ENCODE peak calls at places on chromosomes 7 and 10, in six cellular contexts. One of them, this sample, is unnamed.

GRCh38 chr10:126420571-126421275 is 32.4 kb upstream of the ADAM12 start:
- DNase-seq in H9: no peak
- DNase-seq in trophoblast cell: peak; percentile 74
- DNase-seq in H1: no peak
- DNase-seq in mesenchymal stem cell: no peak
- DNase-seq in IMR-90: no peak
- DNase-seq in this sample: no peak

GRCh38 chr7:31370610-31371009 is 30.1 kb upstream of the NEUROD6 start:
- DNase-seq in H9: peak; percentile 34
- DNase-seq in mesenchymal stem cell: no peak
- DNase-seq in trophoblast cell: no peak
- DNase-seq in IMR-90: no peak
- DNase-seq in H1: no peak
- DNase-seq in this sample: no peak

GRCh38 chr10:120077707-120078492 is 185.4 kb downstream of the SEC23IP start:
- DNase-seq in H9: peak; percentile 58
- DNase-seq in trophoblast cell: peak; percentile 35
- DNase-seq in IMR-90: no peak
- DNase-seq in H1: no peak
- DNase-seq in mesenchymal stem cell: no peak
- DNase-seq in this sample: no peak

GRCh38 chr10:1550291-1550595 is 187.1 kb downstream of the ADARB2 start:
- DNase-seq in mesenchymal stem cell: no peak
- DNase-seq in IMR-90: no peak
- DNase-seq in H1: no peak
- DNase-seq in trophoblast cell: no peak
- DNase-seq in H9: no peak
- DNase-seq in this sample: no peak

GRCh38 chr10:5461914-5462840 is 37.2 kb downstream of the CALML5 start:
- DNase-seq in H9: no peak
- DNase-seq in mesenchymal stem cell: no peak
- DNase-seq in H1: no peak
- DNase-seq in trophoblast cell: peak; percentile 94
- DNase-seq in IMR-90: peak; percentile 35
- DNase-seq in this sample: no peak

GRCh38 chr10:23521735-23522134 is 82.9 kb downstream of the OTUD1 start:
- DNase-seq in mesenchymal stem cell: no peak
- DNase-seq in trophoblast cell: no peak
- DNase-seq in H9: no peak
- DNase-seq in H1: no peak
- DNase-seq in IMR-90: no peak
- DNase-seq in this sample: no peak

GRCh38 chr7:108079291-108080057 is 50.7 kb downstream of the LAMB4 start:
- DNase-seq in IMR-90: peak; percentile 95
- DNase-seq in H9: no peak
- DNase-seq in trophoblast cell: no peak
- DNase-seq in mesenchymal stem cell: peak; percentile 85
- DNase-seq in H1: no peak
- DNase-seq in this sample: no peak

GRCh38 chr7:63037242-63037641 is 961.4 kb upstream of the ZNF722 start:
- DNase-seq in H9: no peak
- DNase-seq in H1: no peak
- DNase-seq in IMR-90: no peak
- DNase-seq in trophoblast cell: no peak
- DNase-seq in mesenchymal stem cell: no peak
- DNase-seq in this sample: no peak

GRCh38 chr10:94725871-94726270 is 36.6 kb upstream of the CYP2C19 start:
- DNase-seq in trophoblast cell: no peak
- DNase-seq in H1: no peak
- DNase-seq in mesenchymal stem cell: no peak
- DNase-seq in H9: no peak
- DNase-seq in IMR-90: no peak
- DNase-seq in this sample: no peak

GRCh38 chr10:103890194-103890658 is 27.8 kb downstream of the STN1 start:
- DNase-seq in IMR-90: peak; percentile 8
- DNase-seq in H1: no peak
- DNase-seq in H9: no peak
- DNase-seq in mesenchymal stem cell: no peak
- DNase-seq in trophoblast cell: peak; percentile 44
- DNase-seq in this sample: no peak

GRCh38 chr10:69214666-69215131 is 5.4 kb upstream of the HKDC1 start:
- DNase-seq in mesenchymal stem cell: no peak
- DNase-seq in H1: no peak
- DNase-seq in IMR-90: no peak
- DNase-seq in trophoblast cell: no peak
- DNase-seq in H9: no peak
- DNase-seq in this sample: no peak

GRCh38 chr7:103811315-103811714 is 178.1 kb downstream of the RELN start:
- DNase-seq in trophoblast cell: no peak
- DNase-seq in H1: no peak
- DNase-seq in mesenchymal stem cell: no peak
- DNase-seq in H9: no peak
- DNase-seq in IMR-90: no peak
- DNase-seq in this sample: no peak

GRCh38 chr10:71483871-71484270 is 87.2 kb downstream of the CDH23 start:
- DNase-seq in H1: no peak
- DNase-seq in IMR-90: no peak
- DNase-seq in mesenchymal stem cell: no peak
- DNase-seq in trophoblast cell: no peak
- DNase-seq in H9: no peak
- DNase-seq in this sample: no peak
- H4K91ac ChIP-seq in H1: no peak overlapping the region
- H4K91ac ChIP-seq in IMR-90: no peak overlapping the region
- H4K91ac ChIP-seq in mesenchymal stem cell: no peak overlapping the region
- H4K91ac ChIP-seq in trophoblast cell: no peak overlapping the region
- H4K91ac ChIP-seq in H9: no peak overlapping the region
- H4K91ac ChIP-seq in this sample: no peak overlapping the region

GRCh38 chr10:86960003-86960862 is 1.8 kb downstream of the SNCG start:
- DNase-seq in trophoblast cell: peak; percentile 62
- DNase-seq in mesenchymal stem cell: peak; percentile 80
- DNase-seq in IMR-90: peak; percentile 65
- DNase-seq in H9: peak; percentile 79
- DNase-seq in H1: no peak
- DNase-seq in this sample: no peak
- H3K4me2 ChIP-seq in trophoblast cell: no peak overlapping the region
- H3K4me2 ChIP-seq in mesenchymal stem cell: no peak overlapping the region
- H3K4me2 ChIP-seq in IMR-90: no peak overlapping the region
- H3K4me2 ChIP-seq in H9: no peak overlapping the region
- H3K4me2 ChIP-seq in H1: no peak overlapping the region
- H3K4me2 ChIP-seq in this sample: no peak overlapping the region

GRCh38 chr10:29849886-29850285 is 209.5 kb downstream of the JCAD start:
- DNase-seq in IMR-90: peak; percentile 61
- DNase-seq in H9: no peak
- DNase-seq in mesenchymal stem cell: no peak
- DNase-seq in trophoblast cell: no peak
- DNase-seq in H1: no peak
- DNase-seq in this sample: no peak
- H4K91ac ChIP-seq in IMR-90: peak overlapping the region; percentile 69
- H4K91ac ChIP-seq in H9: no peak overlapping the region
- H4K91ac ChIP-seq in mesenchymal stem cell: peak overlapping the region; percentile 95
- H4K91ac ChIP-seq in trophoblast cell: no peak overlapping the region
- H4K91ac ChIP-seq in H1: no peak overlapping the region
- H4K91ac ChIP-seq in this sample: no peak overlapping the region

DNA sequence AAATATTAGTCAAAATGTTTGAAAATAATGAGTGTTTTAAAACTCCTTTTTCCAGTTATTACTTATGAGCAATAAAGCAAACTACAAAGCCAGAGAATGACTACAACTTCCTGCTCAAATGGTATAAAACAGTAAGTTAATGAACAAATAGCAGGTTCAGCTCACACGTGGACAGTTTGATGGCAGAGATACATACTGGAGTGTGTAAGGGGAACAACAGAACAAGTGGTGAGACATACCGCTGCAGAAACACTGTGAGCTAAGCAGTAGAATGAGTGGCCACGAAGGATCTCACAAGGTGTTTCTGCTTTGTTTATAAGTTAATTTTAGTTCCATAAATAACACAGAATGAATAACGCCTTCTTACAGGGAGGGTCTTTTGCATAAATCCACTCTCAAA is 3.0 kb upstream of the MKX start:
- DNase-seq in IMR-90: no peak
- DNase-seq in H9: no peak
- DNase-seq in H1: no peak
- DNase-seq in trophoblast cell: no peak
- DNase-seq in mesenchymal stem cell: no peak
- DNase-seq in this sample: no peak
- H3K4me2 ChIP-seq in IMR-90: no peak overlapping the region
- H3K4me2 ChIP-seq in H9: no peak overlapping the region
- H3K4me2 ChIP-seq in H1: no peak overlapping the region
- H3K4me2 ChIP-seq in trophoblast cell: no peak overlapping the region
- H3K4me2 ChIP-seq in mesenchymal stem cell: no peak overlapping the region
- H3K4me2 ChIP-seq in this sample: no peak overlapping the region

GRCh38 chr7:113199841-113200240 is 81.5 kb upstream of the SMIM30 start:
- DNase-seq in trophoblast cell: no peak
- DNase-seq in mesenchymal stem cell: no peak
- DNase-seq in H9: no peak
- DNase-seq in IMR-90: peak; percentile 82
- DNase-seq in H1: no peak
- DNase-seq in this sample: no peak

GRCh38 chr7:113200281-113200680 is 81.9 kb upstream of the SMIM30 start:
- DNase-seq in IMR-90: no peak
- DNase-seq in H9: no peak
- DNase-seq in mesenchymal stem cell: no peak
- DNase-seq in H1: no peak
- DNase-seq in trophoblast cell: no peak
- DNase-seq in this sample: no peak

GRCh38 chr7:113202282-113202681 is 83.9 kb upstream of the SMIM30 start:
- DNase-seq in trophoblast cell: no peak
- DNase-seq in H1: no peak
- DNase-seq in mesenchymal stem cell: no peak
- DNase-seq in IMR-90: no peak
- DNase-seq in H9: no peak
- DNase-seq in this sample: no peak

GRCh38 chr7:113207441-113207840 is 89.1 kb upstream of the SMIM30 start:
- DNase-seq in H9: no peak
- DNase-seq in trophoblast cell: no peak
- DNase-seq in IMR-90: no peak
- DNase-seq in H1: no peak
- DNase-seq in mesenchymal stem cell: no peak
- DNase-seq in this sample: no peak

DNA sequence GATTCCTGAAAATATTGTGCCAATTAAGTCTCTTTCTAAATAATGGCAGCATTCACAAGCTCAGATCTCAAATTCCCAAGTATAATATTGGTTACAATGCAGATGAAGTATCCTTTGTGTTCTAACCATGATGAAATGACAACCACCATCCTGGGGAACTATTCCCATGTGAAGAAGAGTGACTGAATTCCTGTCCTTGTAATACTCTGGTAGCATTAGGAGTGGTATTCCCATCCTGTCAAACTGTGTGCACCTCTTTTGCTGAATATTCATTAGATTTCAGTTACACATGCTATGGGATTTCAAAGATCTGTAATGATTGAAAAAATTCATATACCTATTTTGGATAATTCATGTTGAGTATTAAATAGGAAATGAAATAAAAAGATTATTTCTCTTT is 86.1 kb upstream of the SMIM30 start:
- DNase-seq in IMR-90: no peak
- DNase-seq in trophoblast cell: no peak
- DNase-seq in H1: no peak
- DNase-seq in H9: no peak
- DNase-seq in mesenchymal stem cell: no peak
- DNase-seq in this sample: no peak
- H4K91ac ChIP-seq in IMR-90: no peak overlapping the region
- H4K91ac ChIP-seq in trophoblast cell: no peak overlapping the region
- H4K91ac ChIP-seq in H1: no peak overlapping the region
- H4K91ac ChIP-seq in H9: no peak overlapping the region
- H4K91ac ChIP-seq in mesenchymal stem cell: no peak overlapping the region
- H4K91ac ChIP-seq in this sample: no peak overlapping the region

GRCh38 chr10:73232887-73233286 is 14.2 kb downstream of the DNAJC9 start:
- DNase-seq in trophoblast cell: peak; percentile 30
- DNase-seq in IMR-90: no peak
- DNase-seq in mesenchymal stem cell: no peak
- DNase-seq in H1: no peak
- DNase-seq in H9: peak; percentile 40
- DNase-seq in this sample: no peak
- H3K4me2 ChIP-seq in trophoblast cell: no peak overlapping the region
- H3K4me2 ChIP-seq in IMR-90: no peak overlapping the region
- H3K4me2 ChIP-seq in mesenchymal stem cell: no peak overlapping the region
- H3K4me2 ChIP-seq in H1: no peak overlapping the region
- H3K4me2 ChIP-seq in H9: no peak overlapping the region
- H3K4me2 ChIP-seq in this sample: no peak overlapping the region